ENCODE peak calls at places on chromosome 14, in seven cellular contexts. One of them, this sample, is unnamed.

GRCh38 chr14:25381498-25381897 is 331.6 kb upstream of the STXBP6 start:
- DNase-seq in breast epithelium: no peak
- DNase-seq in Panc1: no peak
- DNase-seq in SK-N-SH: peak; percentile 4
- DNase-seq in stomach: no peak
- DNase-seq in upper lobe of left lung: no peak
- DNase-seq in endothelial cell of umbilical vein: peak; percentile 59
- DNase-seq in this sample: no peak

GRCh38 chr14:70821916-70822705 is 12.8 kb upstream of the MAP3K9 start:
- DNase-seq in breast epithelium: no peak
- DNase-seq in Panc1: no peak
- DNase-seq in SK-N-SH: peak; percentile 87
- DNase-seq in stomach: peak; percentile 56
- DNase-seq in upper lobe of left lung: peak; percentile 67
- DNase-seq in endothelial cell of umbilical vein: peak; percentile 15
- DNase-seq in this sample: peak; percentile 76

GRCh38 chr14:90140298-90140955 is 78.6 kb downstream of the KCNK13 start:
- DNase-seq in breast epithelium: no peak
- DNase-seq in Panc1: no peak
- DNase-seq in SK-N-SH: no peak
- DNase-seq in stomach: no peak
- DNase-seq in upper lobe of left lung: no peak
- DNase-seq in endothelial cell of umbilical vein: peak; percentile 62
- DNase-seq in this sample: no peak

GRCh38 chr14:69043007-69043444 is 63.9 kb upstream of the ACTN1 start:
- DNase-seq in breast epithelium: peak; percentile 61
- DNase-seq in Panc1: no peak
- DNase-seq in SK-N-SH: peak; percentile 53
- DNase-seq in stomach: peak; percentile 51
- DNase-seq in upper lobe of left lung: peak; percentile 79
- DNase-seq in endothelial cell of umbilical vein: no peak
- DNase-seq in this sample: no peak

GRCh38 chr14:24605435-24606190 is 3.9 kb downstream of the GZMH start:
- DNase-seq in breast epithelium: no peak
- DNase-seq in Panc1: peak; percentile 20
- DNase-seq in SK-N-SH: peak; percentile 48
- DNase-seq in stomach: peak; percentile 53
- DNase-seq in upper lobe of left lung: peak; percentile 38
- DNase-seq in endothelial cell of umbilical vein: peak; percentile 12
- DNase-seq in this sample: no peak

GRCh38 chr14:90400904-90401561 is 4.2 kb downstream of the CALM1 start:
- DNase-seq in breast epithelium: no peak
- DNase-seq in Panc1: no peak
- DNase-seq in SK-N-SH: no peak
- DNase-seq in stomach: no peak
- DNase-seq in upper lobe of left lung: no peak
- DNase-seq in endothelial cell of umbilical vein: no peak
- DNase-seq in this sample: no peak

GRCh38 chr14:49766839-49767238 is 1.1 kb upstream of the KLHDC2 start:
- DNase-seq in breast epithelium: no peak
- DNase-seq in Panc1: no peak
- DNase-seq in SK-N-SH: peak; percentile 17
- DNase-seq in stomach: no peak
- DNase-seq in upper lobe of left lung: no peak
- DNase-seq in endothelial cell of umbilical vein: no peak
- DNase-seq in this sample: no peak

GRCh38 chr14:90505531-90505930 is 108.7 kb downstream of the CALM1 start:
- DNase-seq in breast epithelium: no peak
- DNase-seq in Panc1: no peak
- DNase-seq in SK-N-SH: no peak
- DNase-seq in stomach: no peak
- DNase-seq in upper lobe of left lung: no peak
- DNase-seq in endothelial cell of umbilical vein: no peak
- DNase-seq in this sample: no peak

GRCh38 chr14:21261824-21262223 is 7.4 kb downstream of the HNRNPC start:
- DNase-seq in breast epithelium: no peak
- DNase-seq in Panc1: no peak
- DNase-seq in SK-N-SH: no peak
- DNase-seq in stomach: no peak
- DNase-seq in upper lobe of left lung: no peak
- DNase-seq in endothelial cell of umbilical vein: no peak
- DNase-seq in this sample: no peak
- TF ChIP-seq POLR2AphosphoS5 in breast epithelium: no peak
- TF ChIP-seq POLR2AphosphoS5 in Panc1: no peak
- TF ChIP-seq POLR2AphosphoS5 in SK-N-SH: no peak
- TF ChIP-seq POLR2AphosphoS5 in stomach: no peak
- TF ChIP-seq POLR2AphosphoS5 in upper lobe of left lung: no peak
- TF ChIP-seq POLR2AphosphoS5 in endothelial cell of umbilical vein: no peak
- TF ChIP-seq POLR2AphosphoS5 in this sample: no peak

GRCh38 chr14:61280526-61281185 is 482 bp downstream of the TMEM30B start:
- DNase-seq in breast epithelium: peak; percentile 72
- DNase-seq in Panc1: no peak
- DNase-seq in SK-N-SH: peak; percentile 83
- DNase-seq in stomach: peak; percentile 74
- DNase-seq in upper lobe of left lung: peak; percentile 60
- DNase-seq in endothelial cell of umbilical vein: peak; percentile 86
- DNase-seq in this sample: no peak
- TF ChIP-seq POLR2AphosphoS5 in breast epithelium: peak; percentile 35
- TF ChIP-seq POLR2AphosphoS5 in Panc1: no peak
- TF ChIP-seq POLR2AphosphoS5 in SK-N-SH: no peak
- TF ChIP-seq POLR2AphosphoS5 in stomach: peak; percentile 82
- TF ChIP-seq POLR2AphosphoS5 in upper lobe of left lung: peak; percentile 34
- TF ChIP-seq POLR2AphosphoS5 in endothelial cell of umbilical vein: peak; percentile 46
- TF ChIP-seq POLR2AphosphoS5 in this sample: no peak

GRCh38 chr14:104688755-104689619 is at the start of gene INF2:
- DNase-seq in breast epithelium: no peak
- DNase-seq in Panc1: no peak
- DNase-seq in SK-N-SH: peak; percentile 97
- DNase-seq in stomach: peak; percentile 72
- DNase-seq in upper lobe of left lung: peak; percentile 59
- DNase-seq in endothelial cell of umbilical vein: peak; percentile 35
- DNase-seq in this sample: no peak
- TF ChIP-seq POLR2AphosphoS5 in breast epithelium: no peak
- TF ChIP-seq POLR2AphosphoS5 in Panc1: peak; percentile 12
- TF ChIP-seq POLR2AphosphoS5 in SK-N-SH: no peak
- TF ChIP-seq POLR2AphosphoS5 in stomach: no peak
- TF ChIP-seq POLR2AphosphoS5 in upper lobe of left lung: no peak
- TF ChIP-seq POLR2AphosphoS5 in endothelial cell of umbilical vein: peak; percentile 7
- TF ChIP-seq POLR2AphosphoS5 in this sample: no peak

DNA sequence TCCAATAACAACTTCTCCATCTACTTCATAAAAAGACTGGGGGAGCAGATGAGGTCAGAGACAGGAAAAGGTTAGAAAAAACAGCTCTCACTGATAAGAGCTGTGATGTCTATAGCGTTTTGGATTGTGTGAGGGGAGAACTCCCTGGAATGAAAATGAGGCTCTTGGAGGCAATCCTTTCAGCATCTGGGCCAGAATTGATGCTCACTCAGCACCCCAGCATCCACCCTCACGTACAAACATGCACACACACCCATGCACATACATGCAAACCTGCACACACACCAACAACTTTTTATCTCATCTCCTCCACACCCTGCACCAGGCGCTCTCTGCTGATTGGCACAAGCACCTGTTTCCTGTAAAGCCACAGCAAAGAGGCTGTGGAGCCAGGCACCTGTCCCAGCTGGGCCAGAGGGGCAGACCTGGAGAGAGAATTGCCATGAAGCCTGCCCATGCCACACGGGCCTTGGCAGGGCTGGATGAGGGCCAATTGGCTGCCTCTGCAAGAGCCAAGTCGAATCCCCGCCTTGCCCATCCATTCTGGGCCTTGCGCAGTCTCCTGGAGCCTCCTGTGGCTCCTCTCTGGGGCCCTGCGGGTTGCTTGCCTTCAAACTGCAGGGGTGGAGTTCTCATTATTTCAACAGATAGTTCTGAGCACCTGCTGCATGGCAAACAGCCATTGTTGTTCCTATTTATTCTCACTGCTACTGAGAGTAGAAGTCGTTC is 53.1 kb downstream of the SYNE3 start:
- DNase-seq in breast epithelium: no peak
- DNase-seq in Panc1: no peak
- DNase-seq in SK-N-SH: no peak
- DNase-seq in stomach: peak; percentile 62
- DNase-seq in upper lobe of left lung: no peak
- DNase-seq in endothelial cell of umbilical vein: peak; percentile 86
- DNase-seq in this sample: no peak
- TF ChIP-seq POLR2AphosphoS5 in breast epithelium: no peak
- TF ChIP-seq POLR2AphosphoS5 in Panc1: no peak
- TF ChIP-seq POLR2AphosphoS5 in SK-N-SH: no peak
- TF ChIP-seq POLR2AphosphoS5 in stomach: no peak
- TF ChIP-seq POLR2AphosphoS5 in upper lobe of left lung: no peak
- TF ChIP-seq POLR2AphosphoS5 in endothelial cell of umbilical vein: no peak
- TF ChIP-seq POLR2AphosphoS5 in this sample: no peak

GRCh38 chr14:77187649-77188012 is 6.0 kb downstream of the TMEM63C start:
- DNase-seq in breast epithelium: no peak
- DNase-seq in Panc1: no peak
- DNase-seq in SK-N-SH: no peak
- DNase-seq in stomach: peak; percentile 5
- DNase-seq in upper lobe of left lung: no peak
- DNase-seq in endothelial cell of umbilical vein: no peak
- DNase-seq in this sample: peak; percentile 17
- TF ChIP-seq POLR2AphosphoS5 in breast epithelium: no peak
- TF ChIP-seq POLR2AphosphoS5 in Panc1: no peak
- TF ChIP-seq POLR2AphosphoS5 in SK-N-SH: no peak
- TF ChIP-seq POLR2AphosphoS5 in stomach: no peak
- TF ChIP-seq POLR2AphosphoS5 in upper lobe of left lung: no peak
- TF ChIP-seq POLR2AphosphoS5 in endothelial cell of umbilical vein: no peak
- TF ChIP-seq POLR2AphosphoS5 in this sample: no peak

GRCh38 chr14:32384464-32384863 is 55.4 kb downstream of the AKAP6 start:
- DNase-seq in breast epithelium: no peak
- DNase-seq in Panc1: no peak
- DNase-seq in SK-N-SH: no peak
- DNase-seq in stomach: no peak
- DNase-seq in upper lobe of left lung: no peak
- DNase-seq in endothelial cell of umbilical vein: no peak
- DNase-seq in this sample: no peak
- TF ChIP-seq POLR2AphosphoS5 in breast epithelium: no peak
- TF ChIP-seq POLR2AphosphoS5 in Panc1: no peak
- TF ChIP-seq POLR2AphosphoS5 in SK-N-SH: no peak
- TF ChIP-seq POLR2AphosphoS5 in stomach: no peak
- TF ChIP-seq POLR2AphosphoS5 in upper lobe of left lung: no peak
- TF ChIP-seq POLR2AphosphoS5 in endothelial cell of umbilical vein: no peak
- TF ChIP-seq POLR2AphosphoS5 in this sample: no peak

GRCh38 chr14:75981426-75981825 is 369 bp downstream of the TGFB3 start:
- DNase-seq in breast epithelium: no peak
- DNase-seq in Panc1: no peak
- DNase-seq in SK-N-SH: no peak
- DNase-seq in stomach: no peak
- DNase-seq in upper lobe of left lung: peak; percentile 32
- DNase-seq in endothelial cell of umbilical vein: peak; percentile 49
- DNase-seq in this sample: peak; percentile 68
- TF ChIP-seq POLR2AphosphoS5 in breast epithelium: no peak
- TF ChIP-seq POLR2AphosphoS5 in Panc1: no peak
- TF ChIP-seq POLR2AphosphoS5 in SK-N-SH: no peak
- TF ChIP-seq POLR2AphosphoS5 in stomach: no peak
- TF ChIP-seq POLR2AphosphoS5 in upper lobe of left lung: no peak
- TF ChIP-seq POLR2AphosphoS5 in endothelial cell of umbilical vein: no peak
- TF ChIP-seq POLR2AphosphoS5 in this sample: no peak

GRCh38 chr14:59474172-59474571 is 9.0 kb upstream of the GPR135 start:
- DNase-seq in breast epithelium: no peak
- DNase-seq in Panc1: no peak
- DNase-seq in SK-N-SH: no peak
- DNase-seq in stomach: no peak
- DNase-seq in upper lobe of left lung: no peak
- DNase-seq in endothelial cell of umbilical vein: no peak
- DNase-seq in this sample: no peak
- TF ChIP-seq POLR2AphosphoS5 in breast epithelium: no peak
- TF ChIP-seq POLR2AphosphoS5 in Panc1: no peak
- TF ChIP-seq POLR2AphosphoS5 in SK-N-SH: no peak
- TF ChIP-seq POLR2AphosphoS5 in stomach: no peak
- TF ChIP-seq POLR2AphosphoS5 in upper lobe of left lung: no peak
- TF ChIP-seq POLR2AphosphoS5 in endothelial cell of umbilical vein: no peak
- TF ChIP-seq POLR2AphosphoS5 in this sample: no peak

GRCh38 chr14:33799705-33800269 is 151.1 kb downstream of the EGLN3 start:
- DNase-seq in breast epithelium: no peak
- DNase-seq in Panc1: no peak
- DNase-seq in SK-N-SH: no peak
- DNase-seq in stomach: no peak
- DNase-seq in upper lobe of left lung: no peak
- DNase-seq in endothelial cell of umbilical vein: peak; percentile 16
- DNase-seq in this sample: no peak

GRCh38 chr14:33793711-33794110 is 157.2 kb downstream of the EGLN3 start:
- DNase-seq in breast epithelium: no peak
- DNase-seq in Panc1: no peak
- DNase-seq in SK-N-SH: no peak
- DNase-seq in stomach: no peak
- DNase-seq in upper lobe of left lung: no peak
- DNase-seq in endothelial cell of umbilical vein: no peak
- DNase-seq in this sample: no peak

GRCh38 chr14:33794791-33795300 is 156.0 kb downstream of the EGLN3 start:
- DNase-seq in breast epithelium: no peak
- DNase-seq in Panc1: no peak
- DNase-seq in SK-N-SH: no peak
- DNase-seq in stomach: no peak
- DNase-seq in upper lobe of left lung: no peak
- DNase-seq in endothelial cell of umbilical vein: peak; percentile 7
- DNase-seq in this sample: no peak

GRCh38 chr14:33792387-33793368 is 158.2 kb downstream of the EGLN3 start:
- DNase-seq in breast epithelium: peak; percentile 81
- DNase-seq in Panc1: peak; percentile 25
- DNase-seq in SK-N-SH: peak; percentile 84
- DNase-seq in stomach: peak; percentile 85
- DNase-seq in upper lobe of left lung: peak; percentile 62
- DNase-seq in endothelial cell of umbilical vein: peak; percentile 80
- DNase-seq in this sample: peak; percentile 90

GRCh38 chr14:33796356-33796755 is 154.5 kb downstream of the EGLN3 start:
- DNase-seq in breast epithelium: no peak
- DNase-seq in Panc1: no peak
- DNase-seq in SK-N-SH: no peak
- DNase-seq in stomach: no peak
- DNase-seq in upper lobe of left lung: no peak
- DNase-seq in endothelial cell of umbilical vein: no peak
- DNase-seq in this sample: no peak
- TF ChIP-seq POLR2AphosphoS5 in breast epithelium: no peak
- TF ChIP-seq POLR2AphosphoS5 in Panc1: no peak
- TF ChIP-seq POLR2AphosphoS5 in SK-N-SH: no peak
- TF ChIP-seq POLR2AphosphoS5 in stomach: no peak
- TF ChIP-seq POLR2AphosphoS5 in upper lobe of left lung: no peak
- TF ChIP-seq POLR2AphosphoS5 in endothelial cell of umbilical vein: no peak
- TF ChIP-seq POLR2AphosphoS5 in this sample: no peak

GRCh38 chr14:23564876-23565275 is 2.7 kb downstream of the AP1G2 start:
- DNase-seq in breast epithelium: no peak
- DNase-seq in Panc1: no peak
- DNase-seq in SK-N-SH: no peak
- DNase-seq in stomach: no peak
- DNase-seq in upper lobe of left lung: no peak
- DNase-seq in endothelial cell of umbilical vein: no peak
- DNase-seq in this sample: peak; percentile 59

GRCh38 chr14:23565626-23566025 is 2.0 kb downstream of the AP1G2 start:
- DNase-seq in breast epithelium: no peak
- DNase-seq in Panc1: no peak
- DNase-seq in SK-N-SH: no peak
- DNase-seq in stomach: no peak
- DNase-seq in upper lobe of left lung: no peak
- DNase-seq in endothelial cell of umbilical vein: no peak
- DNase-seq in this sample: peak; percentile 56

GRCh38 chr14:23562822-23563472 is 4.6 kb downstream of the AP1G2 start:
- DNase-seq in breast epithelium: no peak
- DNase-seq in Panc1: no peak
- DNase-seq in SK-N-SH: peak; percentile 78
- DNase-seq in stomach: peak; percentile 58
- DNase-seq in upper lobe of left lung: peak; percentile 50
- DNase-seq in endothelial cell of umbilical vein: peak; percentile 47
- DNase-seq in this sample: peak; percentile 74

GRCh38 chr14:23563473-23564180 is 4.0 kb downstream of the AP1G2 start:
- DNase-seq in breast epithelium: no peak
- DNase-seq in Panc1: no peak
- DNase-seq in SK-N-SH: no peak
- DNase-seq in stomach: no peak
- DNase-seq in upper lobe of left lung: no peak
- DNase-seq in endothelial cell of umbilical vein: no peak
- DNase-seq in this sample: peak; percentile 62

GRCh38 chr14:23564181-23564812 is 3.3 kb downstream of the AP1G2 start:
- DNase-seq in breast epithelium: no peak
- DNase-seq in Panc1: no peak
- DNase-seq in SK-N-SH: no peak
- DNase-seq in stomach: no peak
- DNase-seq in upper lobe of left lung: no peak
- DNase-seq in endothelial cell of umbilical vein: no peak
- DNase-seq in this sample: peak; percentile 62
- TF ChIP-seq POLR2AphosphoS5 in breast epithelium: no peak
- TF ChIP-seq POLR2AphosphoS5 in Panc1: no peak
- TF ChIP-seq POLR2AphosphoS5 in SK-N-SH: no peak
- TF ChIP-seq POLR2AphosphoS5 in stomach: no peak
- TF ChIP-seq POLR2AphosphoS5 in upper lobe of left lung: no peak
- TF ChIP-seq POLR2AphosphoS5 in endothelial cell of umbilical vein: no peak
- TF ChIP-seq POLR2AphosphoS5 in this sample: no peak